ENCODE peak calls at places on chromosomes 2 and 18, in nine cellular contexts. Q is ascending aorta, W is colonic mucosa, E is transverse colon, S is Karpas-422, R is upper lobe of right lung, L is heart left ventricle, I is SJCRH30, A is astrocyte. H is an unnamed sample.

GRCh38 chr2:182824056-182824758 is 42.2 kb downstream of the FRZB start:
- DNase-seq in A (no peak), E (peak), S (no peak), R (no peak), I (no peak), Q (no peak), L (no peak), W (no peak), H (no peak)

GRCh38 chr2:197246405-197246804 is 64.2 kb downstream of the ANKRD44 start:
- DNase-seq in L (no peak), A (no peak), E (no peak), Q (no peak), S (no peak), R (no peak), I (no peak), W (no peak), H (no peak)

GRCh38 chr18:32896781-32897547 is 124.1 kb upstream of the KLHL14 start:
- DNase-seq in E (no peak), A (peak), R (no peak), Q (no peak), L (no peak), I (no peak), S (no peak), W (no peak), H (no peak)

GRCh38 chr18:79302120-79302519 is 93.6 kb upstream of the NFATC1 start:
- DNase-seq in R (no peak), Q (no peak), L (no peak), W (peak), A (no peak), S (no peak), I (no peak), E (peak), H (no peak)

GRCh38 chr2:30149976-30150375 is 3.2 kb downstream of the YPEL5 start:
- DNase-seq in S (no peak), A (no peak), I (no peak), R (no peak), W (no peak), Q (no peak), L (no peak), E (no peak), H (no peak)

GRCh38 chr18:25531207-25531606 is 179.2 kb upstream of the ZNF521 start:
- DNase-seq in Q (no peak), S (no peak), W (no peak), L (no peak), I (no peak), R (no peak), A (no peak), E (no peak), H (no peak)

GRCh38 chr18:27661320-27662049 is 476.4 kb upstream of the CHST9 start:
- DNase-seq in W (no peak), I (peak), R (no peak), L (no peak), S (no peak), E (no peak), Q (no peak), A (no peak), H (no peak)

GRCh38 chr18:54023471-54023870 is 201.0 kb downstream of the MBD2 start:
- DNase-seq in L (no peak), S (no peak), A (peak), Q (no peak), E (no peak), I (no peak), R (no peak), W (no peak), H (peak)

GRCh38 chr2:48849770-48850169 is 94.2 kb upstream of the LHCGR start:
- DNase-seq in E (no peak), L (no peak), A (peak), W (no peak), I (no peak), R (no peak), S (no peak), Q (no peak), H (peak)

GRCh38 chr2:21118302-21118920 is 5.4 kb upstream of the TDRD15 start:
- DNase-seq in A (no peak), R (no peak), Q (no peak), L (no peak), W (peak), E (no peak), I (peak), S (peak), H (no peak)

GRCh38 chr2:69177785-69178636 is 165.0 kb downstream of the ANTXR1 start:
- DNase-seq in E (peak), L (peak), I (peak), R (peak), W (peak), S (no peak), Q (peak), A (peak), H (no peak)

GRCh38 chr2:15367715-15368114 is 193.4 kb downstream of the NBAS start:
- DNase-seq in S (no peak), Q (no peak), A (no peak), I (no peak), W (no peak), L (no peak), R (no peak), E (no peak), H (no peak)

GRCh38 chr2:233938676-233939370 is 21.6 kb downstream of the TRPM8 start:
- DNase-seq in E (no peak), S (no peak), I (no peak), Q (no peak), W (peak), L (no peak), A (no peak), R (no peak), H (no peak)

GRCh38 chr2:113240150-113240914 is 38.4 kb downstream of the PAX8 start:
- DNase-seq in W (peak), A (peak), R (peak), I (peak), L (peak), Q (peak), E (peak), S (no peak), H (peak)

GRCh38 chr18:74276609-74277008 is 15.2 kb downstream of the CYB5A start:
- DNase-seq in I (no peak), E (no peak), A (no peak), S (no peak), Q (no peak), W (no peak), R (no peak), L (no peak), H (no peak)

GRCh38 chr2:200065477-200065876 is 110.1 kb downstream of the MAIP1 start:
- DNase-seq in A (no peak), R (no peak), Q (no peak), L (no peak), W (no peak), I (peak), S (no peak), E (no peak), H (no peak)

GRCh38 chr2:8546319-8547283 is 135.3 kb upstream of the ID2 start:
- DNase-seq in I (peak), W (peak), R (peak), S (peak), L (no peak), E (no peak), A (no peak), Q (no peak), H (no peak)

GRCh38 chr18:26470011-26470637 is 78.2 kb downstream of the KCTD1 start:
- DNase-seq in E (no peak), Q (no peak), R (no peak), A (peak), L (no peak), S (no peak), I (peak), W (no peak), H (no peak)

GRCh38 chr2:217912030-217913024 is 90.5 kb downstream of the TNS1 start:
- DNase-seq in S (no peak), W (no peak), Q (no peak), L (no peak), E (no peak), I (no peak), A (no peak), R (no peak), H (no peak)
- H3K27ac ChIP-seq in S (no peak), W (peak), Q (peak), L (peak), E (peak), I (no peak), A (no peak), R (peak), H (no peak)

DNA sequence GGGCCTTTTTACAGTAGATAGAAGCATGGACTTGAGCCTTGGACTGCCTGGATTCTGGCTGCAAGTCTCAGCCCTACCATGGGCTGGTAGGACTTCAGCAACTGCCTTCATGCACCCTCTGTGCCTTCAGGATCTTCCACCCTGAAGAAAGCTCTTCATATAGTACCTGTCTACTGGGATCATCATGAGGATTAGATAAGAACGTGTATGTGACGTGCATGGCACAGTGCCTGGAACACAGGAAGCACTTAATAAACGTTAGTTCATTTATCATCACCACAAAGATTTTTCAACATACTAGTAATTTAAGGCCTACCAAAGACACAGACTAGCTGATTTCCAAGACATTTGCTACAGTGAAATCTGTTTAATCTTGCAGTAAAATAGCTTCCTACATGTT is 53.2 kb upstream of the ITM2C start:
- DNase-seq in S (no peak), A (peak), I (no peak), Q (no peak), R (no peak), L (no peak), W (no peak), E (no peak), H (no peak)
- H3K27ac ChIP-seq in S (no peak), A (no peak), I (no peak), Q (no peak), R (no peak), L (no peak), W (no peak), E (no peak), H (peak)

DNA sequence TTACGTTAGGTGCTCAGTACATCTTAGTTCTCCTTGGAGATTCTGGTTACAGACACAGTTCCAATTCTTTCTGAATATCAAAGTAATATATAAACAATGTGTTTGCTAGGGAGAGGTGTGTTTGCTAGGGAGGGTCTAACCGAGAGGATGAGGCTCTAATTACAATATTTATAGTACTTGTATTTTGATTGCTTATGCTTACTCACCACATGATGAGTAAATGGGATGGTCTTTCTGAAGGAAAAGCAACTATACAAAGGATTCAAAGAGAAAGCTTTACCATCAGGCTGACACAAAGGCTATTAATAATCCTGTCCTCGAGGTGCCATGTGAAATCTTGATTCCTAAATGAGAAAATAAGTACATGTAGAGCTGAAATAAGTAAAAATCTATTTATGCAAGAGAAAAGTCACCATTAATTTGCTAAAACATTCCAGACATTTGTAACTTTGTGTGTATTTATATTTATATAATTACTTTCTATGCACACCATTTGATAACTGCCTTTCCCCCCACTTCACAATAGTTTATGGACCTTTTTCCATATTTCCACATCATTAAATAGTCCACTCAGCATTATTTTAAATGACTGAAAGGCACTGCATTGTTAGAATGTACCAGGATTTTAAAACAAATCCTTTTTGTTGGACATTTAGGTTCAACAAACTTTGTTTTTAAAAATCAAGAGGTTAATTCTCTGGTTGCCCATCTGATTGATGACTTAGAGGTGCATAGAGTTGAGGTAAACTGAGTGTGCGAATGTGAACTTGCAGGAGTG is 94.5 kb upstream of the FN1 start:
- DNase-seq in I (no peak), R (no peak), Q (no peak), L (no peak), S (no peak), E (no peak), W (no peak), A (peak), H (peak)
- H3K27ac ChIP-seq in I (no peak), R (no peak), Q (peak), L (peak), S (no peak), E (no peak), W (no peak), A (peak), H (peak)

DNA sequence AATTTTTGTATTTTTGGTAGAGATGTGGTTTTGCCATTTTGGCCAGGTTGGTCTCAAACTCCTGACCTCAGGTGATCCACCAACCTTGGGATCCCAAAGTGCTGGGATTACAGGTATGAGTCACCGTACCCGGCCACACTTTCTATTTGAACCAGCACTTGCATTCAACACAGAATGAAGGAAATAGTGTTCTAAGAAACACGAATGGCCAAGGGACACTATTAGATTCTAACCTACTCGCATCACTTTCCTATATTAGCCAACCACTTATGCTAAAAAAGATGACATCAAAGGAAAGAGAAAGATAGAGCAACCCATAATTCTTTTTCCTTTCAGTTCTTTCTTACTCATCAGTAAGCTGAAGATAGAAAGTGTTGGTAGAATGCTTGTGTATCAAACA is 247.5 kb downstream of the CDCA7 start:
- DNase-seq in E (no peak), W (no peak), Q (no peak), I (no peak), R (no peak), L (no peak), S (no peak), A (no peak), H (no peak)
- H3K27ac ChIP-seq in E (no peak), W (no peak), Q (no peak), I (no peak), R (no peak), L (no peak), S (no peak), A (no peak), H (no peak)

GRCh38 chr18:8814206-8814605 is 108.8 kb downstream of the MTCL1 start:
- DNase-seq in A (peak), E (no peak), W (no peak), R (no peak), I (no peak), Q (no peak), S (no peak), L (no peak), H (no peak)
- H3K27ac ChIP-seq in A (peak), E (peak), W (no peak), R (no peak), I (no peak), Q (no peak), S (no peak), L (no peak), H (no peak)

GRCh38 chr2:106976548-106976947 is 90.6 kb upstream of the ST6GAL2 start:
- DNase-seq in S (no peak), E (no peak), L (no peak), A (no peak), Q (no peak), R (no peak), W (no peak), I (no peak), H (no peak)

GRCh38 chr2:106975641-106976040 is 89.7 kb upstream of the ST6GAL2 start:
- DNase-seq in I (no peak), E (no peak), L (no peak), Q (no peak), A (peak), S (no peak), W (no peak), R (no peak), H (no peak)

GRCh38 chr2:106977707-106978106 is 91.7 kb upstream of the ST6GAL2 start:
- DNase-seq in Q (no peak), R (no peak), S (no peak), A (peak), W (no peak), I (no peak), L (no peak), E (no peak), H (no peak)

GRCh38 chr2:106982350-106982749 is 96.4 kb upstream of the ST6GAL2 start:
- DNase-seq in S (no peak), L (no peak), E (no peak), Q (no peak), I (no peak), A (peak), R (no peak), W (no peak), H (no peak)

DNA sequence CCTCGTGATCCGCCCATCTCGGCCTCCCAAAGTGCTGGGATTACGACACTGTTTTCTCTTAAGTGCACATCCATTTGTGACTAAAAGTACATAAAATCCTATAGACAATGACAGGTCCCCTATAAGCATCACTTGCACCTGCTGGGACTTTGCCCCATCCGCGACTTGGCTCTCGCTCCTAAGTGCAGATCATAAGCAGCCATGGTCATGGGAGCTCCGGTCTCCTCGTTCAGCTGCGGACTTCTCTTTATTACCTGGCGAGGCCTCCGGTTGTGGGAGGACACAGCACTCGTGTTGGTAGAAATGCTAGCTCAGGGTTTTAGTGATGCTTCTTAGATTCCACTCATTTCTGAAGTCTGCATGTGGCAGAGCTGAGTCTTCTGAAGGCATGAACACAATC is 92.7 kb upstream of the ST6GAL2 start:
- DNase-seq in A (no peak), E (no peak), S (no peak), Q (no peak), L (no peak), R (no peak), W (peak), I (no peak), H (no peak)
- H3K27ac ChIP-seq in A (no peak), E (no peak), S (no peak), Q (no peak), L (no peak), R (no peak), W (no peak), I (no peak), H (no peak)

GRCh38 chr18:9289698-9290097 is 44.9 kb upstream of the TWSG1 start:
- DNase-seq in A (no peak), S (no peak), R (no peak), I (no peak), W (no peak), L (no peak), E (no peak), Q (no peak), H (no peak)
- H3K27ac ChIP-seq in A (no peak), S (no peak), R (no peak), I (no peak), W (no peak), L (no peak), E (no peak), Q (no peak), H (peak)

GRCh38 chr2:218421027-218421426 is 2.1 kb downstream of the VIL1 start:
- DNase-seq in I (no peak), Q (no peak), R (no peak), E (peak), A (no peak), L (no peak), S (peak), W (no peak), H (no peak)

GRCh38 chr2:218419630-218420216 is 800 bp downstream of the VIL1 start:
- DNase-seq in Q (no peak), L (no peak), E (no peak), I (no peak), S (peak), R (no peak), W (peak), A (no peak), H (no peak)

GRCh38 chr2:218418717-218419458 is at the start of gene VIL1:
- DNase-seq in S (peak), Q (no peak), W (peak), A (no peak), R (no peak), L (no peak), I (no peak), E (peak), H (no peak)

GRCh38 chr2:218422403-218423086 is 3.6 kb downstream of the VIL1 start:
- DNase-seq in A (no peak), Q (no peak), E (no peak), R (no peak), S (peak), I (no peak), L (no peak), W (no peak), H (no peak)

GRCh38 chr2:218418321-218418716 is 604 bp upstream of the VIL1 start:
- DNase-seq in R (no peak), S (peak), A (no peak), E (no peak), I (no peak), W (no peak), Q (no peak), L (no peak), H (no peak)
- H3K27ac ChIP-seq in R (no peak), S (no peak), A (no peak), E (peak), I (no peak), W (peak), Q (no peak), L (no peak), H (no peak)

GRCh38 chr2:149832256-149832655 is 244.7 kb upstream of the MMADHC start:
- DNase-seq in R (no peak), W (no peak), S (no peak), E (no peak), Q (no peak), A (peak), L (no peak), I (no peak), H (no peak)
- H3K27ac ChIP-seq in R (no peak), W (no peak), S (no peak), E (no peak), Q (no peak), A (no peak), L (no peak), I (no peak), H (no peak)

GRCh38 chr2:56014075-56014730 is 90.6 kb upstream of the EFEMP1 start:
- DNase-seq in Q (no peak), R (no peak), S (no peak), I (no peak), W (no peak), A (no peak), E (no peak), L (no peak), H (no peak)

GRCh38 chr2:56017784-56018183 is 94.2 kb upstream of the EFEMP1 start:
- DNase-seq in L (no peak), S (no peak), R (no peak), I (no peak), E (no peak), W (no peak), A (no peak), Q (no peak), H (no peak)

GRCh38 chr2:56013475-56013874 is 89.9 kb upstream of the EFEMP1 start:
- DNase-seq in A (no peak), E (no peak), Q (no peak), R (no peak), W (no peak), L (no peak), I (no peak), S (no peak), H (no peak)

GRCh38 chr2:56015631-56016251 is 92.2 kb upstream of the EFEMP1 start:
- DNase-seq in W (no peak), Q (no peak), A (no peak), L (no peak), S (no peak), E (no peak), R (no peak), I (no peak), H (no peak)

GRCh38 chr2:56018202-56018601 is 94.6 kb upstream of the EFEMP1 start:
- DNase-seq in W (no peak), L (no peak), R (no peak), Q (no peak), I (peak), E (no peak), A (no peak), S (no peak), H (no peak)
- H3K27ac ChIP-seq in W (no peak), L (no peak), R (no peak), Q (no peak), I (no peak), E (no peak), A (no peak), S (no peak), H (no peak)